ENCODE peak calls at places on chromosome 2, in five cellular contexts. T is stimulated activated naive CD4-positive, alpha-beta T cell treated with Interleukin-2 at 50 U/mL for 16 hours; P is astrocyte of the spinal cord; A is stimulated activated CD4-positive, alpha-beta T cell treated with anti-CD3 and anti-CD28 coated beads, Interleukin-12 subunit alpha, Interleukin-12 subunit beta, amount 100 ng/mL, for 4 hours; M is LoVo. N is an unnamed sample.

GRCh38 chr2:158714420-158714819 is 80.7 kb upstream of the DAPL1 start:
- DNase-seq in M (no peak), T (no peak), P (no peak), A (no peak), N (no peak)

GRCh38 chr2:232330068-232330999 is 48.2 kb upstream of the ALPP start:
- DNase-seq in P (no peak), M (peak), A (no peak), T (no peak), N (no peak)

GRCh38 chr2:1788478-1788959 is 44.2 kb upstream of the PXDN start:
- DNase-seq in T (no peak), M (no peak), P (no peak), A (no peak), N (no peak)

GRCh38 chr2:41806286-41806685 is 241.5 kb upstream of the PKDCC start:
- DNase-seq in T (no peak), M (no peak), A (no peak), P (no peak), N (no peak)

GRCh38 chr2:238841542-238842181 is 6.2 kb upstream of the TWIST2 start:
- DNase-seq in M (no peak), P (no peak), T (no peak), A (no peak), N (no peak)

GRCh38 chr2:119260636-119261497 is 37.2 kb downstream of the STEAP3 start:
- DNase-seq in A (no peak), P (peak), T (no peak), M (no peak), N (no peak)

GRCh38 chr2:86703704-86704370 is 16.3 kb upstream of the RMND5A start:
- DNase-seq in A (no peak), M (peak), P (peak), T (no peak), N (peak)

GRCh38 chr2:96852667-96853066 is 5.1 kb downstream of the ANKRD39 start:
- DNase-seq in M (no peak), A (no peak), T (no peak), P (no peak), N (no peak)

GRCh38 chr2:121297217-121297830 is 12.3 kb upstream of the TFCP2L1 start:
- DNase-seq in A (no peak), P (peak), M (peak), T (no peak), N (peak)